ENCODE peak calls at places on chromosomes 7 and 10, in six cellular contexts. P is A549, N is tibial nerve, U is sigmoid colon, R is H1, S is ovary. E is an unnamed sample.

GRCh38 chr7:86280150-86280549 is 363.6 kb upstream of the GRM3 start:
- DNase-seq in P (no peak), N (no peak), U (no peak), R (no peak), S (no peak), E (no peak)

GRCh38 chr10:12042409-12042796 is 206 bp downstream of the UPF2 start:
- DNase-seq in P (no peak), N (no peak), U (peak; percentile 79), R (no peak), S (no peak), E (no peak)

GRCh38 chr7:155998328-155998691 is 186.0 kb upstream of the SHH start:
- DNase-seq in P (no peak), N (no peak), U (no peak), R (no peak), S (no peak), E (no peak)

GRCh38 chr10:88986549-88987242 is 3.9 kb upstream of the FAS start:
- DNase-seq in P (peak; percentile 20), N (no peak), U (no peak), R (no peak), S (no peak), E (no peak)

GRCh38 chr10:96814264-96814663 is 17.8 kb upstream of the LCOR start:
- DNase-seq in P (peak; percentile 34), N (no peak), U (no peak), R (no peak), S (no peak), E (no peak)

GRCh38 chr7:71935674-71936073 is 476.5 kb downstream of the CALN1 start:
- DNase-seq in P (no peak), N (no peak), U (no peak), R (no peak), S (no peak), E (no peak)

GRCh38 chr7:65983965-65984654 is 2.1 kb upstream of the GUSB start:
- DNase-seq in P (peak; percentile 82), N (no peak), U (no peak), R (no peak), S (no peak), E (no peak)

GRCh38 chr10:71014021-71014782 is 125.8 kb upstream of the PCBD1 start:
- DNase-seq in P (no peak), N (no peak), U (no peak), R (no peak), S (no peak), E (no peak)

GRCh38 chr10:1394155-1394912 is 338.1 kb downstream of the WDR37 start:
- DNase-seq in P (no peak), N (no peak), U (no peak), R (no peak), S (no peak), E (peak; percentile 91)

GRCh38 chr10:22171131-22171530 is 46.7 kb downstream of the EBLN1 start:
- DNase-seq in P (no peak), N (no peak), U (no peak), R (no peak), S (no peak), E (no peak)

GRCh38 chr10:72015868-72016267 is 51.7 kb downstream of the CHST3 start:
- DNase-seq in P (no peak), N (no peak), U (no peak), R (no peak), S (no peak), E (no peak)

GRCh38 chr10:49534670-49535381 is 4.1 kb downstream of the ERCC6 start:
- DNase-seq in P (no peak), N (no peak), U (no peak), R (no peak), S (no peak), E (no peak)

GRCh38 chr7:152459724-152460251 is 24.0 kb upstream of the KMT2C start:
- DNase-seq in P (no peak), N (no peak), U (no peak), R (no peak), S (peak; percentile 34), E (no peak)

GRCh38 chr7:36360244-36360643 is 29.4 kb upstream of the ANLN start:
- DNase-seq in P (no peak), N (no peak), U (no peak), R (no peak), S (no peak), E (no peak)

GRCh38 chr7:45089314-45089891 is 634 bp upstream of the NACAD start:
- DNase-seq in P (peak; percentile 61), N (peak; percentile 47), U (peak; percentile 82), R (peak; percentile 97), S (peak; percentile 78), E (no peak)

GRCh38 chr10:95406651-95407280 is 116.0 kb upstream of the PDLIM1 start:
- DNase-seq in P (peak; percentile 10), N (no peak), U (peak; percentile 94), R (no peak), S (no peak), E (no peak)

GRCh38 chr7:41489885-41490284 is 213.0 kb downstream of the INHBA start:
- DNase-seq in P (no peak), N (no peak), U (no peak), R (no peak), S (no peak), E (no peak)
- H3K4me1 ChIP-seq in P (no peaks in the 10 kb centered on the region), N (no peaks in the 10 kb centered on the region), U (no peaks in the 10 kb centered on the region), R (no peaks in the 10 kb centered on the region), S (peaks cover 5% of the 10 kb centered on the region), E (peaks cover 18% of the 10 kb centered on the region)

DNA sequence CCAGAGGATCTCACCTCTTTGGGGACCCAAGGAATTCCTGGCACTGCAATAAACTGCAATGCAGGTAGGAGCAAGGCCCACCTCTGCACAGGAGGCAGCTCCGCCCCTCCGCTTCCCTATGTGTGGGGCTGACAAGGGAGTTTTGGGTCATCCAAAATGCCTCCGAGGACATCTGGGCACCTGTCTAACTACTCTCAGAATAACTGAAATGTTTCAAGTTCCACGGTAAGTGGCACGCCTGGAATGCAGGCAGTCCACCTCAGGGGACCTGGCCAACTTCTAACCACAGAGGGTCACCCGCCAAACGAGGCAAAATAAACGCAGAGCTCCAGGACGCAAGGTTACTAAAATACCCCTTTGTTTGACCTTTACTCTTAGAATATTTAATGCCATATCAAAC is 102.5 kb downstream of the FGFR2 start:
- DNase-seq in P (no peak), N (no peak), U (no peak), R (no peak), S (no peak), E (no peak)
- TF ChIP-seq EP300 in P (no peak), N (no peak), U (no peak), R (no peak), S (no peak), E (no peak)

DNA sequence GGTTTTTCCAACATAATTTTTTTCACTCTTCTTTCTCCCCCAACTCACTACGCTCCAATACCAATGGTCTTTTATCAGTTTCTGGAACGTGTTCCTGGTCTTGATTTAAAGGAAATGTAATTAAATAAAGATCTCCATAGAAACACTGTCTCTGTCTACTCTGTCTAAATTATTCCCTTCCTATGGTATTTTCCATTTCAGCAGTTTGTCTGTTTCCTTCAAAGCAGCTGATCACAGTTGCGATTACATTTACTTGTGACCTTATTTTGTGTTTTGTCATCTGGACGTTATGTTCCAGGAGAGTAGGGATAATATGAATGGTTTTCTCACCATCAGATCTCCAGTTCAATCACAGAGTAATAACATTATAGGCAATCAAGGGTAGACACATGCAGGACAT is 359.2 kb downstream of the NRG3 start:
- DNase-seq in P (no peak), N (no peak), U (no peak), R (no peak), S (no peak), E (no peak)
- H3K4me1 ChIP-seq in P (no peaks in the 10 kb centered on the region), N (no peaks in the 10 kb centered on the region), U (no peaks in the 10 kb centered on the region), R (no peaks in the 10 kb centered on the region), S (no peaks in the 10 kb centered on the region), E (no peaks in the 10 kb centered on the region)

DNA sequence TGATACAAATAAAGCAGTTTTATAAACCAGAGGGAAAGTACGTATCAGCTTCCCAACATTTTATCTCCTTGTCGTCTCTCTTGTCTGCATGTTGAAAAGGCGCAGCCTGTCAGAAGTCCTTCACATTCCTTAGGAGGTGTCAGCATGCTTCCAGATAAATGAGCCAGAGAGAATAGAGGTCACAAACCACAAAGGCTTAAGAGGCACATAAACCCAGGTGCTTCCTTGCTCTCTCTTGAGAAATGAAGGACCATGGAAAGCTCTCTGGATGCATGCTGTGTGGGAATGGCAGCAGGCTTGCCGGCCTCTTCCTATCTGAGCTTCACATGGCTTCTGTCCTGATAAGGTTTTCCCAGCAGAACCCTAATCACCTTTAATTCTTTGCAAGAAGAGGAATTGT is 448.5 kb downstream of the XPNPEP1 start:
- DNase-seq in P (no peak), N (no peak), U (no peak), R (no peak), S (no peak), E (no peak)
- TF ChIP-seq EP300 in P (no peak), N (no peak), U (no peak), R (no peak), S (no peak), E (no peak)

GRCh38 chr7:6259257-6259656 is 13.2 kb downstream of the CYTH3 start:
- DNase-seq in P (no peak), N (no peak), U (no peak), R (no peak), S (no peak), E (no peak)
- H3K4me1 ChIP-seq in P (peaks cover 64% of the 10 kb centered on the region), N (peaks cover 77% of the 10 kb centered on the region), U (peaks cover 23% of the 10 kb centered on the region), R (peaks cover 5% of the 10 kb centered on the region), S (peaks cover 15% of the 10 kb centered on the region), E (peaks cover 76% of the 10 kb centered on the region)

DNA sequence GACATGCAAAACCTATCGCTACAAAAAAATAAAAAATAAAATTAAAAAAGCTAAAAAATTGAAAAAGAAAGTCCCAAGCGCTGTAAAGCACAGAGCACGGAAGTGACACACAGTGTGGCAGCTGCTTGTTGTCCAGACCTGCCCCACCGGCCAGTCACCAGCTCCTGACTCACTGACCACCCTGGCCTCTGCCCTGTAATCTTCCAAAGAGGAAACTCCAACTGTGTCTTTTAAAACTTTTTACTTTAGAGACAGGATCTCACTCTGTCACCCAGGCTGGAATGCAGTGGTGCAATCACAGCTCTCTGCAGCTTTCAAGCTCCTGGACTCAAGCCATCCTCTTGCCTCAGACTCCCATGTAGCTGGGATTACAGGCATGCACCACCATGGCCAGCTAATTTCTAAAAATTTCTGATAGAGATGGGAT is 23.6 kb downstream of the GNA12 start:
- DNase-seq in P (peak; percentile 72), N (peak; percentile 56), U (peak; percentile 95), R (no peak), S (peak; percentile 53), E (no peak)
- TF ChIP-seq EP300 in P (peak; percentile 65), N (no peak), U (no peak), R (no peak), S (peak; percentile 47), E (no peak)

GRCh38 chr7:151245360-151246160 is 2.9 kb downstream of the SMARCD3 start:
- DNase-seq in P (no peak), N (no peak), U (no peak), R (peak; percentile 81), S (peak; percentile 79), E (no peak)

GRCh38 chr7:151246161-151247015 is 2.1 kb downstream of the SMARCD3 start:
- DNase-seq in P (peak; percentile 34), N (no peak), U (peak; percentile 71), R (peak; percentile 60), S (peak; percentile 40), E (no peak)

GRCh38 chr7:151248191-151249033 is at the start of gene SMARCD3:
- DNase-seq in P (peak; percentile 36), N (no peak), U (peak; percentile 80), R (peak; percentile 79), S (peak; percentile 82), E (no peak)

GRCh38 chr7:151247611-151248176 is 800 bp downstream of the SMARCD3 start:
- DNase-seq in P (no peak), N (no peak), U (peak; percentile 68), R (peak; percentile 56), S (peak; percentile 56), E (no peak)

GRCh38 chr7:151247016-151247580 is 1.4 kb downstream of the SMARCD3 start:
- DNase-seq in P (no peak), N (no peak), U (no peak), R (peak; percentile 52), S (no peak), E (no peak)
- H3K4me1 ChIP-seq in P (peaks cover 55% of the 10 kb centered on the region), N (peaks cover 61% of the 10 kb centered on the region), U (peaks cover 85% of the 10 kb centered on the region), R (peaks cover 58% of the 10 kb centered on the region), S (peaks cover 28% of the 10 kb centered on the region), E (peaks cover 72% of the 10 kb centered on the region)

E was measured in esophagus muscularis mucosa.